ENCODE peak calls at places on chromosomes 6 and 20, in seven cellular contexts. One of them, this sample, is unnamed.

GRCh38 chr20:56417402-56417801 is 5.3 kb downstream of the CASS4 start:
- DNase-seq in HCT116: no peak
- DNase-seq in mammary epithelial cell: no peak
- DNase-seq in IMR-90: no peak
- DNase-seq in GM23248: no peak
- DNase-seq in H1: no peak
- DNase-seq in fibroblast of lung: no peak
- DNase-seq in this sample: no peak

GRCh38 chr20:62420846-62421715 is 6.3 kb downstream of the RBBP8NL start:
- DNase-seq in HCT116: no peak
- DNase-seq in mammary epithelial cell: no peak
- DNase-seq in IMR-90: no peak
- DNase-seq in GM23248: no peak
- DNase-seq in H1: no peak
- DNase-seq in fibroblast of lung: no peak
- DNase-seq in this sample: no peak

GRCh38 chr20:52684176-52684575 is 288.0 kb upstream of the TSHZ2 start:
- DNase-seq in HCT116: no peak
- DNase-seq in mammary epithelial cell: no peak
- DNase-seq in IMR-90: no peak
- DNase-seq in GM23248: no peak
- DNase-seq in H1: no peak
- DNase-seq in fibroblast of lung: no peak
- DNase-seq in this sample: no peak

GRCh38 chr6:110075406-110075805 is 97.3 kb downstream of the GPR6 start:
- DNase-seq in HCT116: no peak
- DNase-seq in mammary epithelial cell: peak
- DNase-seq in IMR-90: no peak
- DNase-seq in GM23248: peak
- DNase-seq in H1: no peak
- DNase-seq in fibroblast of lung: peak
- DNase-seq in this sample: no peak

GRCh38 chr6:157990321-157991066 is 8.8 kb downstream of the SYNJ2 start:
- DNase-seq in HCT116: no peak
- DNase-seq in mammary epithelial cell: no peak
- DNase-seq in IMR-90: no peak
- DNase-seq in GM23248: no peak
- DNase-seq in H1: no peak
- DNase-seq in fibroblast of lung: peak
- DNase-seq in this sample: peak

GRCh38 chr6:96124778-96125177 is 109.0 kb downstream of the FUT9 start:
- DNase-seq in HCT116: no peak
- DNase-seq in mammary epithelial cell: no peak
- DNase-seq in IMR-90: no peak
- DNase-seq in GM23248: no peak
- DNase-seq in H1: no peak
- DNase-seq in fibroblast of lung: peak
- DNase-seq in this sample: no peak

GRCh38 chr6:164692772-164693171 is 616.6 kb downstream of the C6orf118 start:
- DNase-seq in HCT116: no peak
- DNase-seq in mammary epithelial cell: no peak
- DNase-seq in IMR-90: no peak
- DNase-seq in GM23248: no peak
- DNase-seq in H1: no peak
- DNase-seq in fibroblast of lung: no peak
- DNase-seq in this sample: no peak

GRCh38 chr20:48970681-48971370 is 49.3 kb downstream of the ARFGEF2 start:
- DNase-seq in HCT116: no peak
- DNase-seq in mammary epithelial cell: no peak
- DNase-seq in IMR-90: no peak
- DNase-seq in GM23248: no peak
- DNase-seq in H1: no peak
- DNase-seq in fibroblast of lung: no peak
- DNase-seq in this sample: no peak

GRCh38 chr20:10231290-10231689 is 12.7 kb downstream of the SNAP25 start:
- DNase-seq in HCT116: no peak
- DNase-seq in mammary epithelial cell: no peak
- DNase-seq in IMR-90: no peak
- DNase-seq in GM23248: no peak
- DNase-seq in H1: no peak
- DNase-seq in fibroblast of lung: no peak
- DNase-seq in this sample: no peak

GRCh38 chr6:11929451-11929850 is 82.7 kb upstream of the HIVEP1 start:
- DNase-seq in HCT116: no peak
- DNase-seq in mammary epithelial cell: no peak
- DNase-seq in IMR-90: no peak
- DNase-seq in GM23248: no peak
- DNase-seq in H1: no peak
- DNase-seq in fibroblast of lung: no peak
- DNase-seq in this sample: no peak

DNA sequence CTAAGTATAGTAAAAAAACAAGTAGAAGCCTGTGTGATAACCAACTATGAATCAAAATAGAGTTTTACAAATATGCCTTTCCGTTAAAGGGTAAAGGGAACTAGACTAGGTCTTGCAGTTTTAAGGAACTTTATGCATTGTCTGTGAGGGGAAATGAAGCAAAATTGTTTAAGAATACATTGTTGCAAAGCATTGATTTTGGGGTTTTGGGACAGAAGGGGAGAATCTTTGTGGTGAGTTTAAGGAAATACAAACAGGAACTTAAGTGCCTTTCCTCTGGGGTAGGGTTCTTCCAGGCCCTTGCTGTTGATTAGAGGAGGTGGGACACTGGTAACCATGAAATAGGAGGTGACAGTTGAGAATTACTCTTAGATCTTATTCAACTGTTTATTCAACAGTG is 4.6 kb downstream of the MAPK14 start:
- DNase-seq in HCT116: no peak
- DNase-seq in mammary epithelial cell: no peak
- DNase-seq in IMR-90: no peak
- DNase-seq in GM23248: no peak
- DNase-seq in H1: no peak
- DNase-seq in fibroblast of lung: no peak
- DNase-seq in this sample: no peak
- H3K27ac ChIP-seq in HCT116: no peak
- H3K27ac ChIP-seq in mammary epithelial cell: no peak
- H3K27ac ChIP-seq in IMR-90: no peak
- H3K27ac ChIP-seq in GM23248: no peak
- H3K27ac ChIP-seq in H1: no peak
- H3K27ac ChIP-seq in fibroblast of lung: no peak
- H3K27ac ChIP-seq in this sample: no peak

GRCh38 chr6:40720375-40720748 is 133.2 kb upstream of the LRFN2 start:
- DNase-seq in HCT116: no peak
- DNase-seq in mammary epithelial cell: no peak
- DNase-seq in IMR-90: no peak
- DNase-seq in GM23248: no peak
- DNase-seq in H1: no peak
- DNase-seq in fibroblast of lung: no peak
- DNase-seq in this sample: no peak
- H3K9ac ChIP-seq in HCT116: no peak
- H3K9ac ChIP-seq in mammary epithelial cell: no peak
- H3K9ac ChIP-seq in IMR-90: no peak
- H3K9ac ChIP-seq in GM23248: no peak
- H3K9ac ChIP-seq in H1: no peak
- H3K9ac ChIP-seq in fibroblast of lung: no peak
- H3K9ac ChIP-seq in this sample: no peak

GRCh38 chr6:2205396-2205795 is 40.0 kb downstream of the GMDS start:
- DNase-seq in HCT116: no peak
- DNase-seq in mammary epithelial cell: no peak
- DNase-seq in IMR-90: no peak
- DNase-seq in GM23248: no peak
- DNase-seq in H1: no peak
- DNase-seq in fibroblast of lung: no peak
- DNase-seq in this sample: no peak
- H3K27ac ChIP-seq in HCT116: no peak
- H3K27ac ChIP-seq in mammary epithelial cell: no peak
- H3K27ac ChIP-seq in IMR-90: no peak
- H3K27ac ChIP-seq in GM23248: no peak
- H3K27ac ChIP-seq in H1: no peak
- H3K27ac ChIP-seq in fibroblast of lung: no peak
- H3K27ac ChIP-seq in this sample: no peak

GRCh38 chr6:154249499-154250298 is 106.9 kb downstream of the IPCEF1 start:
- DNase-seq in HCT116: no peak
- DNase-seq in mammary epithelial cell: no peak
- DNase-seq in IMR-90: no peak
- DNase-seq in GM23248: no peak
- DNase-seq in H1: no peak
- DNase-seq in fibroblast of lung: no peak
- DNase-seq in this sample: no peak

GRCh38 chr6:154245542-154245941 is 111.1 kb downstream of the IPCEF1 start:
- DNase-seq in HCT116: no peak
- DNase-seq in mammary epithelial cell: no peak
- DNase-seq in IMR-90: no peak
- DNase-seq in GM23248: no peak
- DNase-seq in H1: no peak
- DNase-seq in fibroblast of lung: no peak
- DNase-seq in this sample: no peak

GRCh38 chr6:154246723-154247118 is 109.9 kb downstream of the IPCEF1 start:
- DNase-seq in HCT116: no peak
- DNase-seq in mammary epithelial cell: no peak
- DNase-seq in IMR-90: no peak
- DNase-seq in GM23248: no peak
- DNase-seq in H1: no peak
- DNase-seq in fibroblast of lung: no peak
- DNase-seq in this sample: no peak

GRCh38 chr6:154243793-154244768 is 112.5 kb downstream of the IPCEF1 start:
- DNase-seq in HCT116: no peak
- DNase-seq in mammary epithelial cell: peak
- DNase-seq in IMR-90: no peak
- DNase-seq in GM23248: no peak
- DNase-seq in H1: no peak
- DNase-seq in fibroblast of lung: no peak
- DNase-seq in this sample: no peak

DNA sequence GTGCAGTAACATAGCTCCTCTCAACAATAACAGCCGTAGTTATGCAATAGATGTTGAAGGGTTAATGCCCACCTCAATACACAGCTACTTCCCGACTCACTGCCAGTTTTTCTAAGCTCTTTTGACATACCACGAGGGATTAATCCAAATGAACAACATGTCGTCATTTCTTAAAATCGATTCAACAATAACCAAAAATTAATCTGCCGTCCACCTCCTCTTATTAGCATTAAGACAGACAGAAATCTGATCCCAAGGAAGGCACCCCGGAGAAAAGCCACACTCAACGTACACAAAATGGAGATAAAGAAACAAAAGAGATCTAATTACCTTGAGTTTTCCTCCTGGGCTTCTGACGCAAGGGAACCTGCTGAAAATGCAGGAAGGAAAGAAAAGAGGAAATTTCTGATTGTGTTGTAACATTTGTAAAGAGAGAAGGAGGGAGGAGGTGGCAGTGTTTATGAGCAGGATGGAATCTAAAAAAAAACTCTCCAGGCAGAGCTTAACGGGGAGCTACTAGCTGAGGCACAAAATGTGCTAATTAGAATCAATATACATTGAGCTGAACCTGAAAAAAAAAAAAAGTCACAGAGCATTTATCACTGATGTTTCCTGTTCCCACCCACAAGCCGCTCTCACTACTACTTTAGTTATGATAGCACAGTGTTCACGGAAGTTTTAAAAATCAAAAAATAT is 109.3 kb downstream of the IPCEF1 start:
- DNase-seq in HCT116: no peak
- DNase-seq in mammary epithelial cell: no peak
- DNase-seq in IMR-90: no peak
- DNase-seq in GM23248: no peak
- DNase-seq in H1: no peak
- DNase-seq in fibroblast of lung: no peak
- DNase-seq in this sample: no peak
- H3K9ac ChIP-seq in HCT116: no peak
- H3K9ac ChIP-seq in mammary epithelial cell: no peak
- H3K9ac ChIP-seq in IMR-90: no peak
- H3K9ac ChIP-seq in GM23248: no peak
- H3K9ac ChIP-seq in H1: no peak
- H3K9ac ChIP-seq in fibroblast of lung: no peak
- H3K9ac ChIP-seq in this sample: peak

DNA sequence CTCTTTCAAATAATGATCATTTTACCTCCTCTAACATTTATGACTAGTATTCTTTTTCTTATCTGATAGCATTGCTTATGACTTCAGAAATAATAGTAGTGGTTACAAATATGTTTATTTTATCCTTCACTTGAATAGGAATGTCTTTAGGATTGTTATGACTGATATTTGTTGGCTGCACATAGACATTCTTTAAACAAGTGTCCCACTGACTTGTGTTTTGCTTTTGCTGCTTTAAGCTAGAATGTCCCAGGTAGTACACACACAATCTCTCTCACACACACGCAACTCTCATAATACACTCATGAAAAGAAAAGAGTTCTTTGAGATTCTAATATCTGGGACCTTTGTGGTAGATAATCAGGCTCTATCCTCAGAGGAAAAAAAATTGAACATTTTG is 21.6 kb downstream of the KIAA1586 start:
- DNase-seq in HCT116: no peak
- DNase-seq in mammary epithelial cell: no peak
- DNase-seq in IMR-90: peak
- DNase-seq in GM23248: no peak
- DNase-seq in H1: no peak
- DNase-seq in fibroblast of lung: peak
- DNase-seq in this sample: no peak
- H3K27ac ChIP-seq in HCT116: no peak
- H3K27ac ChIP-seq in mammary epithelial cell: no peak
- H3K27ac ChIP-seq in IMR-90: no peak
- H3K27ac ChIP-seq in GM23248: no peak
- H3K27ac ChIP-seq in H1: no peak
- H3K27ac ChIP-seq in fibroblast of lung: no peak
- H3K27ac ChIP-seq in this sample: no peak

GRCh38 chr6:152661776-152662175 is 24.6 kb upstream of the SYNE1 start:
- DNase-seq in HCT116: no peak
- DNase-seq in mammary epithelial cell: no peak
- DNase-seq in IMR-90: no peak
- DNase-seq in GM23248: no peak
- DNase-seq in H1: no peak
- DNase-seq in fibroblast of lung: no peak
- DNase-seq in this sample: no peak
- H3K9ac ChIP-seq in HCT116: no peak
- H3K9ac ChIP-seq in mammary epithelial cell: no peak
- H3K9ac ChIP-seq in IMR-90: no peak
- H3K9ac ChIP-seq in GM23248: no peak
- H3K9ac ChIP-seq in H1: no peak
- H3K9ac ChIP-seq in fibroblast of lung: no peak
- H3K9ac ChIP-seq in this sample: no peak

This sample was measured in SK-N-MC.